ENCODE peak calls at places on chromosomes 5 and 9, in seven cellular contexts. K is A549; I is activated naive CD4-positive, alpha-beta T cell treated with anti-CD3 and anti-CD28 coated beads, Interleukin-2, amount 10 ng/mL, durations not matched to agents 7 days and 5 days; U is WTC11; S is OCI-LY7; G is mucosa of descending colon; H is D341Med. N is an unnamed sample.

GRCh38 chr5:71693828-71694427 is 25.1 kb upstream of the CARTPT start:
- DNase-seq in K (no peak), I (no peak), U (peak; percentile 26), S (no peak), G (no peak), H (no peak), N (no peak)

GRCh38 chr5:154713615-154714125 is 41.5 kb upstream of the LARP1 start:
- DNase-seq in K (no peak), I (no peak), U (no peak), S (no peak), G (peak; percentile 48), H (no peak), N (no peak)

GRCh38 chr5:169085656-169086055 is 215.3 kb downstream of the SLIT3 start:
- DNase-seq in K (no peak), I (no peak), U (no peak), S (no peak), G (no peak), H (no peak), N (no peak)

GRCh38 chr5:125232779-125233230 is 486.4 kb upstream of the ZNF608 start:
- DNase-seq in K (no peak), I (no peak), U (no peak), S (no peak), G (no peak), H (no peak), N (no peak)

GRCh38 chr9:33703430-33704096 is 91.8 kb upstream of the PRSS3 start:
- DNase-seq in K (no peak), I (no peak), U (no peak), S (no peak), G (no peak), H (no peak), N (no peak)

GRCh38 chr9:128627127-128627715 is 29.4 kb downstream of the DYNC2I2 start:
- DNase-seq in K (no peak), I (no peak), U (no peak), S (no peak), G (no peak), H (peak; percentile 30), N (no peak)

GRCh38 chr5:179262126-179262920 is 82.9 kb downstream of the ADAMTS2 start:
- DNase-seq in K (no peak), I (no peak), U (no peak), S (no peak), G (no peak), H (no peak), N (no peak)

GRCh38 chr5:127031147-127031862 is 947 bp upstream of the MARCHF3 start:
- DNase-seq in K (peak; percentile 5), I (peak; percentile 53), U (peak; percentile 28), S (peak; percentile 29), G (no peak), H (peak; percentile 34), N (no peak)

GRCh38 chr9:5326893-5327548 is 12.7 kb downstream of the RLN1 start:
- DNase-seq in K (no peak), I (peak; percentile 50), U (peak; percentile 79), S (no peak), G (no peak), H (no peak), N (peak; percentile 15)

GRCh38 chr9:110016340-110016739 is 191.6 kb downstream of the C9orf152 start:
- DNase-seq in K (peak; percentile 17), I (no peak), U (no peak), S (no peak), G (no peak), H (no peak), N (no peak)

GRCh38 chr5:54990751-54991349 is 5.5 kb upstream of the ESM1 start:
- DNase-seq in K (no peak), I (no peak), U (no peak), S (no peak), G (no peak), H (no peak), N (no peak)

GRCh38 chr5:87243161-87243877 is 24.4 kb upstream of the RASA1 start:
- DNase-seq in K (peak; percentile 57), I (no peak), U (no peak), S (no peak), G (no peak), H (no peak), N (no peak)